ENCODE peak calls at places on chromosomes 1 and 21, in five cellular contexts. B is breast epithelium; O is GM04504; Z is MCF 10A; Y is CD4-positive, alpha-beta memory T cell. L is an unnamed sample.

GRCh38 chr1:236809133-236809532 is 14.0 kb downstream of the MTR start:
- DNase-seq in B (no peak), O (no peak), Z (no peak), Y (no peak), L (no peak)

GRCh38 chr1:210358511-210359148 is 29.9 kb downstream of the HHAT start:
- DNase-seq in B (no peak), O (no peak), Z (peak), Y (no peak), L (no peak)

GRCh38 chr1:154348429-154349076 is 23.2 kb downstream of the ATP8B2 start:
- DNase-seq in B (no peak), O (no peak), Z (no peak), Y (no peak), L (no peak)

GRCh38 chr1:155389831-155390230 is 69.1 kb downstream of the RUSC1 start:
- DNase-seq in B (no peak), O (no peak), Z (no peak), Y (no peak), L (no peak)

GRCh38 chr1:206663832-206664652 is 20.7 kb upstream of the MAPKAPK2 start:
- DNase-seq in B (no peak), O (no peak), Z (peak), Y (peak), L (no peak)

GRCh38 chr1:47213230-47213676 is 18.8 kb downstream of the TAL1 start:
- DNase-seq in B (no peak), O (no peak), Z (no peak), Y (no peak), L (no peak)

GRCh38 chr1:45507893-45508292 is 7.8 kb downstream of the MMACHC start:
- DNase-seq in B (no peak), O (no peak), Z (no peak), Y (no peak), L (no peak)

GRCh38 chr1:180632326-180633088 is 685 bp downstream of the XPR1 start:
- DNase-seq in B (peak), O (no peak), Z (peak), Y (no peak), L (no peak)

GRCh38 chr21:15004721-15005370 is 60.0 kb downstream of the NRIP1 start:
- DNase-seq in B (no peak), O (no peak), Z (peak), Y (no peak), L (no peak)

GRCh38 chr1:29900727-29901126 is 664.4 kb downstream of the PTPRU start:
- DNase-seq in B (no peak), O (no peak), Z (no peak), Y (no peak), L (no peak)

GRCh38 chr1:76868154-76868882 is 1.0 kb downstream of the ST6GALNAC5 start:
- DNase-seq in B (no peak), O (no peak), Z (peak), Y (no peak), L (no peak)

GRCh38 chr21:16134134-16134533 is 404.4 kb downstream of the USP25 start:
- DNase-seq in B (no peak), O (no peak), Z (no peak), Y (no peak), L (no peak)

GRCh38 chr1:114083186-114083585 is 70.5 kb downstream of the SYT6 start:
- DNase-seq in B (no peak), O (no peak), Z (peak), Y (no peak), L (no peak)

GRCh38 chr1:232622981-232623380 is 7.0 kb downstream of the SIPA1L2 start:
- DNase-seq in B (no peak), O (no peak), Z (no peak), Y (no peak), L (no peak)

GRCh38 chr21:34707876-34708325 is 39.1 kb downstream of the CLIC6 start:
- DNase-seq in B (no peak), O (no peak), Z (no peak), Y (peak), L (no peak)

GRCh38 chr1:215119719-215120118 is 37.2 kb downstream of the KCNK2 start:
- DNase-seq in B (no peak), O (peak), Z (peak), Y (no peak), L (no peak)

GRCh38 chr1:165763442-165763841 is 5.2 kb downstream of the TMCO1 start:
- DNase-seq in B (no peak), O (no peak), Z (no peak), Y (no peak), L (no peak)

GRCh38 chr1:204442376-204443259 is 31.0 kb upstream of the PPP1R15B start:
- DNase-seq in B (no peak), O (no peak), Z (no peak), Y (no peak), L (no peak)

GRCh38 chr21:28473530-28474225 is 519.0 kb downstream of the LTN1 start:
- DNase-seq in B (no peak), O (no peak), Z (no peak), Y (no peak), L (no peak)

GRCh38 chr1:203038217-203038741 is 12.0 kb downstream of the PPFIA4 start:
- DNase-seq in B (no peak), O (peak), Z (peak), Y (no peak), L (peak)

L was measured in epithelial cell of proximal tubule.